ENCODE peak calls at places on chromosomes 1 and 21, in four cellular contexts. One of them, this sample, is unnamed.

GRCh38 chr1:204406621-204407020 is 5.0 kb downstream of the PPP1R15B start:
- DNase-seq in Peyer's patch: no peak
- DNase-seq in stomach: no peak
- DNase-seq in neural progenitor cell: no peak
- DNase-seq in this sample: no peak

GRCh38 chr21:15444118-15444960 is 285.4 kb upstream of the USP25 start:
- DNase-seq in Peyer's patch: no peak
- DNase-seq in neural progenitor cell: no peak
- DNase-seq in stomach: no peak
- DNase-seq in this sample: no peak

GRCh38 chr1:24892188-24893153 is 37.6 kb downstream of the RUNX3 start:
- DNase-seq in Peyer's patch: no peak
- DNase-seq in neural progenitor cell: no peak
- DNase-seq in stomach: peak; percentile 9
- DNase-seq in this sample: no peak

GRCh38 chr1:9181990-9182783 is 52.4 kb upstream of the H6PD start:
- DNase-seq in stomach: peak; percentile 65
- DNase-seq in Peyer's patch: no peak
- DNase-seq in neural progenitor cell: peak; percentile 66
- DNase-seq in this sample: no peak

GRCh38 chr1:85274969-85275453 is 1.4 kb downstream of the BCL10 start:
- DNase-seq in neural progenitor cell: no peak
- DNase-seq in Peyer's patch: no peak
- DNase-seq in stomach: no peak
- DNase-seq in this sample: no peak

GRCh38 chr1:215720121-215720520 is 153.0 kb downstream of the KCTD3 start:
- DNase-seq in Peyer's patch: no peak
- DNase-seq in stomach: no peak
- DNase-seq in neural progenitor cell: no peak
- DNase-seq in this sample: no peak

GRCh38 chr1:36517019-36517387 is 34.3 kb upstream of the CSF3R start:
- DNase-seq in Peyer's patch: no peak
- DNase-seq in stomach: no peak
- DNase-seq in neural progenitor cell: no peak
- DNase-seq in this sample: no peak

GRCh38 chr1:156896490-156897033 is 3.0 kb downstream of the PEAR1 start:
- DNase-seq in stomach: no peak
- DNase-seq in Peyer's patch: no peak
- DNase-seq in neural progenitor cell: peak; percentile 57
- DNase-seq in this sample: no peak

GRCh38 chr1:42815938-42816599 is 853 bp upstream of the ERMAP start:
- DNase-seq in Peyer's patch: no peak
- DNase-seq in neural progenitor cell: peak; percentile 67
- DNase-seq in stomach: no peak
- DNase-seq in this sample: no peak

GRCh38 chr1:93710499-93710898 is 28.9 kb upstream of the BCAR3 start:
- DNase-seq in neural progenitor cell: no peak
- DNase-seq in Peyer's patch: no peak
- DNase-seq in stomach: no peak
- DNase-seq in this sample: no peak

GRCh38 chr1:229155472-229155871 is 115.4 kb upstream of the RAB4A start:
- DNase-seq in neural progenitor cell: no peak
- DNase-seq in Peyer's patch: no peak
- DNase-seq in stomach: no peak
- DNase-seq in this sample: peak; percentile 15

GRCh38 chr21:44596068-44596725 is 3.9 kb upstream of the KRTAP10-6 start:
- DNase-seq in Peyer's patch: no peak
- DNase-seq in stomach: no peak
- DNase-seq in neural progenitor cell: no peak
- DNase-seq in this sample: no peak

GRCh38 chr1:155174334-155175280 is 958 bp downstream of the TRIM46 start:
- DNase-seq in neural progenitor cell: peak; percentile 81
- DNase-seq in stomach: peak; percentile 24
- DNase-seq in Peyer's patch: peak; percentile 60
- DNase-seq in this sample: peak; percentile 53

GRCh38 chr21:35390013-35390776 is 341.1 kb upstream of the RUNX1 start:
- DNase-seq in Peyer's patch: no peak
- DNase-seq in neural progenitor cell: no peak
- DNase-seq in stomach: peak; percentile 34
- DNase-seq in this sample: no peak

GRCh38 chr1:226498690-226499008 is 49.9 kb upstream of the STUM start:
- DNase-seq in Peyer's patch: no peak
- DNase-seq in stomach: peak; percentile 8
- DNase-seq in neural progenitor cell: no peak
- DNase-seq in this sample: no peak

GRCh38 chr1:151970641-151971040 is 23.0 kb downstream of the S100A10 start:
- DNase-seq in stomach: no peak
- DNase-seq in neural progenitor cell: no peak
- DNase-seq in Peyer's patch: no peak
- DNase-seq in this sample: no peak

GRCh38 chr1:9194024-9194423 is 40.5 kb upstream of the H6PD start:
- DNase-seq in neural progenitor cell: no peak
- DNase-seq in stomach: no peak
- DNase-seq in Peyer's patch: no peak
- DNase-seq in this sample: no peak

GRCh38 chr1:1899266-1899966 is 8.5 kb upstream of the GNB1 start:
- DNase-seq in neural progenitor cell: peak; percentile 45
- DNase-seq in stomach: no peak
- DNase-seq in Peyer's patch: no peak
- DNase-seq in this sample: no peak

GRCh38 chr1:161177112-161177935 is at the start of gene B4GALT3:
- DNase-seq in Peyer's patch: peak; percentile 91
- DNase-seq in neural progenitor cell: peak; percentile 90
- DNase-seq in stomach: peak; percentile 92
- DNase-seq in this sample: peak; percentile 94

GRCh38 chr1:212669102-212669501 is 30.5 kb downstream of the BATF3 start:
- DNase-seq in stomach: no peak
- DNase-seq in Peyer's patch: no peak
- DNase-seq in neural progenitor cell: peak; percentile 56
- DNase-seq in this sample: no peak

GRCh38 chr1:61343623-61344257 is 261.4 kb downstream of the NFIA start:
- DNase-seq in stomach: no peak
- DNase-seq in Peyer's patch: no peak
- DNase-seq in neural progenitor cell: no peak
- DNase-seq in this sample: no peak

GRCh38 chr21:8991088-8991907 is 1530.1 kb upstream of the TPTE start:
- DNase-seq in Peyer's patch: no peak
- DNase-seq in neural progenitor cell: no peak
- DNase-seq in stomach: no peak
- DNase-seq in this sample: no peak

GRCh38 chr1:117609471-117609911 is 3.6 kb downstream of the TENT5C start:
- DNase-seq in neural progenitor cell: no peak
- DNase-seq in Peyer's patch: peak; percentile 10
- DNase-seq in stomach: no peak
- DNase-seq in this sample: no peak

DNA sequence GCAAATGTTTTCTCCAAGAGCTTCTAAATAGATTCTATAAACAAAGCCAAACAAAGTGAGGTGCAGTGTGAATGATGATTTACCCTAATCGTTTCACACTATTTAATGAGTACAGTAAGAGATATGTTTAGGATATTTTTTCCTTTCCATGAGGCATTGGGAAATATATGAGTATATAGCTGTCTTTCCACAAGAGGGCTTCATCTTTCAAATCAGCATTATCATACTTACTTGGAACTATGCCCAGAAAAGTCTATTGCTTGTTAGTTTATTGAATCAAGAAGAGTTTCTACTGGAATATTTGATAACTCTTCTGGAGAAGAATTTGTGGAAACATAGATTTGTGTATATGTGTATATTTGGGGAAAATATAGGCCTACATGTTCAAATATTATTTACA is 277.1 kb upstream of the BRINP3 start:
- DNase-seq in stomach: no peak
- DNase-seq in Peyer's patch: no peak
- DNase-seq in neural progenitor cell: no peak
- DNase-seq in this sample: no peak
- TF ChIP-seq CTCF in stomach: no peak
- TF ChIP-seq CTCF in Peyer's patch: no peak
- TF ChIP-seq CTCF in neural progenitor cell: no peak
- TF ChIP-seq CTCF in this sample: no peak

GRCh38 chr1:184050631-184051030 is 899 bp upstream of the TSEN15 start:
- DNase-seq in stomach: no peak
- DNase-seq in neural progenitor cell: no peak
- DNase-seq in Peyer's patch: no peak
- DNase-seq in this sample: no peak

GRCh38 chr1:184051138-184051484 is 419 bp upstream of the TSEN15 start:
- DNase-seq in neural progenitor cell: no peak
- DNase-seq in stomach: no peak
- DNase-seq in Peyer's patch: no peak
- DNase-seq in this sample: no peak

GRCh38 chr1:184051485-184052193 is at the start of gene TSEN15:
- DNase-seq in neural progenitor cell: peak; percentile 84
- DNase-seq in stomach: peak; percentile 86
- DNase-seq in Peyer's patch: peak; percentile 64
- DNase-seq in this sample: peak; percentile 69

GRCh38 chr1:184052750-184053149 is 1.2 kb downstream of the TSEN15 start:
- DNase-seq in stomach: no peak
- DNase-seq in neural progenitor cell: no peak
- DNase-seq in Peyer's patch: no peak
- DNase-seq in this sample: no peak

GRCh38 chr1:184052194-184052559 is 647 bp downstream of the TSEN15 start:
- DNase-seq in stomach: no peak
- DNase-seq in neural progenitor cell: no peak
- DNase-seq in Peyer's patch: no peak
- DNase-seq in this sample: no peak
- H3K27ac ChIP-seq in stomach: peak overlapping the region; percentile 91
- H3K27ac ChIP-seq in neural progenitor cell: peak overlapping the region; percentile 90
- H3K27ac ChIP-seq in Peyer's patch: peak overlapping the region; percentile 70
- H3K27ac ChIP-seq in this sample: peak overlapping the region; percentile 33

DNA sequence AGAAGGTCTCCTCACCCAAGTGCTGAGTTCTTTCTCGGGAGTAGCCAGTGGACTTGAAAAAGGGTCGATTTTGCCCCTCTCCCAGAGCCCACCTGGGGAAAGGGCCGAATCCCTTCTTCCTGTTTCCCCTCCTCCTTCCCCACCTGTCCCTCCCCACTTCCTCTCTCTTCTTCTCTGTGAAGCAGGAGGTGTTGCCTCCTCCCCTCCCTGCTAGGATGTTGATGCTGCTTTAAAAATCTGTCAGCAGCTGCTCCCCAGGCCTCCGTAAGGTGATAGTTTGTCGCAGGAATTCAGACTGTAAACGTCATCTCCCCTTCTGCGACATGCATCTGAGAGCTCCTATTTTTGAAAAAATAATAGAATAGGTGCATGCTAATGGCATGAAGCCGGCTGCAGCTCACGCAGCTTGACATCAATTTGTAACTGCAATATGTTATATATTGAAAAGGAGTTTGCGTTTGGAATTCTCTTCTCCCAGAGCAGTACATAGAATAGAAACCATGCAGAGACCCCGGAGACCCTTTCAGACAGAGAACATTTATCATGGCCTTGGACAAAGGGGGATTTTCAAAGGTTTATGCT is 70.1 kb downstream of the KAZN start:
- DNase-seq in Peyer's patch: no peak
- DNase-seq in neural progenitor cell: no peak
- DNase-seq in stomach: no peak
- DNase-seq in this sample: no peak
- H3K27me3 ChIP-seq in Peyer's patch: no peaks in the 10 kb centered on the region
- H3K27me3 ChIP-seq in neural progenitor cell: no peaks in the 10 kb centered on the region
- H3K27me3 ChIP-seq in stomach: no peaks in the 10 kb centered on the region
- H3K27me3 ChIP-seq in this sample: no peaks in the 10 kb centered on the region

DNA sequence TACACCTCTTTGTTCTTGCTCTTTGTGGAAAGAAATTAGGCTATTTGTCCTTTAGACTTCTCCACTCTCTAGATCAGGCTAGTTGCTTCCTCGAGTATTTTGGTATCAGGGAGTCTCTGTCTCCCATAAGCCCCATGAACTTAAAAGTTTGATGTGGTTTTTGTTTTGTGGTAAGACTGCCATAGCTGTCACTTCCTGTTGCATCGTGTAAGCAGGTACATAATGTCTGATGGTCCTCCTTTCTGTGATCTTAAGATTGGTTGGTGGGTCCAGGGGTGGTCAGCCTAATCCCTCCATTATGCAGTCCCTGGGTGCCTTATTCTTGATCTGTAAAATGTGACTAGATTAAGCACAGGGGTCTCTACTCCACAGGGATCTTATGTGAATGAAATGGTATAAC is 23.1 kb downstream of the CD53 start:
- DNase-seq in stomach: no peak
- DNase-seq in neural progenitor cell: no peak
- DNase-seq in Peyer's patch: no peak
- DNase-seq in this sample: no peak
- TF ChIP-seq CTCF in stomach: no peak
- TF ChIP-seq CTCF in neural progenitor cell: no peak
- TF ChIP-seq CTCF in Peyer's patch: no peak
- TF ChIP-seq CTCF in this sample: no peak

GRCh38 chr1:115978292-115978941 is 2.1 kb downstream of the SLC22A15 start:
- DNase-seq in Peyer's patch: no peak
- DNase-seq in stomach: no peak
- DNase-seq in neural progenitor cell: no peak
- DNase-seq in this sample: no peak

GRCh38 chr1:115977481-115978258 is 1.4 kb downstream of the SLC22A15 start:
- DNase-seq in neural progenitor cell: no peak
- DNase-seq in stomach: no peak
- DNase-seq in Peyer's patch: no peak
- DNase-seq in this sample: no peak

GRCh38 chr1:115980998-115981993 is 5.0 kb downstream of the SLC22A15 start:
- DNase-seq in neural progenitor cell: peak; percentile 77
- DNase-seq in Peyer's patch: no peak
- DNase-seq in stomach: no peak
- DNase-seq in this sample: no peak

GRCh38 chr1:115982399-115982798 is 6.1 kb downstream of the SLC22A15 start:
- DNase-seq in Peyer's patch: no peak
- DNase-seq in neural progenitor cell: no peak
- DNase-seq in stomach: no peak
- DNase-seq in this sample: no peak

GRCh38 chr1:115980156-115980555 is 3.8 kb downstream of the SLC22A15 start:
- DNase-seq in Peyer's patch: no peak
- DNase-seq in stomach: no peak
- DNase-seq in neural progenitor cell: no peak
- DNase-seq in this sample: no peak
- H3K27ac ChIP-seq in Peyer's patch: no peak overlapping the region
- H3K27ac ChIP-seq in stomach: no peak overlapping the region
- H3K27ac ChIP-seq in neural progenitor cell: no peak overlapping the region
- H3K27ac ChIP-seq in this sample: no peak overlapping the region

GRCh38 chr1:228062812-228063211 is 19.7 kb upstream of the ARF1 start:
- DNase-seq in stomach: peak; percentile 23
- DNase-seq in neural progenitor cell: no peak
- DNase-seq in Peyer's patch: no peak
- DNase-seq in this sample: no peak

GRCh38 chr1:228059536-228060457 is 22.7 kb upstream of the ARF1 start:
- DNase-seq in stomach: peak; percentile 100
- DNase-seq in Peyer's patch: peak; percentile 28
- DNase-seq in neural progenitor cell: peak; percentile 83
- DNase-seq in this sample: peak; percentile 57

GRCh38 chr1:228060458-228061190 is 21.9 kb upstream of the ARF1 start:
- DNase-seq in Peyer's patch: no peak
- DNase-seq in neural progenitor cell: peak; percentile 55
- DNase-seq in stomach: peak; percentile 47
- DNase-seq in this sample: no peak

GRCh38 chr1:228062085-228062791 is 20.3 kb upstream of the ARF1 start:
- DNase-seq in neural progenitor cell: no peak
- DNase-seq in Peyer's patch: no peak
- DNase-seq in stomach: peak; percentile 24
- DNase-seq in this sample: no peak

GRCh38 chr1:228061411-228062084 is 21.0 kb upstream of the ARF1 start:
- DNase-seq in stomach: peak; percentile 14
- DNase-seq in neural progenitor cell: no peak
- DNase-seq in Peyer's patch: no peak
- DNase-seq in this sample: no peak
- H3K27me3 ChIP-seq in stomach: peaks cover 78% of the 10 kb centered on the region
- H3K27me3 ChIP-seq in neural progenitor cell: peaks cover 92% of the 10 kb centered on the region
- H3K27me3 ChIP-seq in Peyer's patch: peaks cover 19% of the 10 kb centered on the region
- H3K27me3 ChIP-seq in this sample: peaks cover 75% of the 10 kb centered on the region